ENCODE peak calls at places on chromosomes 11 and 22, in five cellular contexts. One of them, this sample, is unnamed.
A peak's percentile ranks its signal among the peaks of the same experiment; 100 is the strongest.

GRCh38 chr11:86101493-86101892 is 32.6 kb upstream of the PICALM start:
- DNase-seq in endothelial cell of umbilical vein: no peak
- DNase-seq in GM23338: no peak
- DNase-seq in breast epithelium: no peak
- DNase-seq in spleen: no peak
- DNase-seq in this sample: no peak

GRCh38 chr22:45934659-45935341 is 42.2 kb downstream of the WNT7B start:
- DNase-seq in endothelial cell of umbilical vein: no peak
- DNase-seq in GM23338: no peak
- DNase-seq in breast epithelium: peak; percentile 50
- DNase-seq in spleen: no peak
- DNase-seq in this sample: peak; percentile 37

GRCh38 chr11:6992457-6993431 is 27.4 kb downstream of the ZNF214 start:
- DNase-seq in endothelial cell of umbilical vein: peak; percentile 67
- DNase-seq in GM23338: no peak
- DNase-seq in breast epithelium: no peak
- DNase-seq in spleen: no peak
- DNase-seq in this sample: no peak

GRCh38 chr22:17239156-17239701 is 20.0 kb upstream of the ADA2 start:
- DNase-seq in endothelial cell of umbilical vein: no peak
- DNase-seq in GM23338: no peak
- DNase-seq in breast epithelium: no peak
- DNase-seq in spleen: no peak
- DNase-seq in this sample: no peak

GRCh38 chr11:108364159-108364558 is 103.2 kb downstream of the C11orf65 start:
- DNase-seq in endothelial cell of umbilical vein: no peak
- DNase-seq in GM23338: no peak
- DNase-seq in breast epithelium: no peak
- DNase-seq in spleen: no peak
- DNase-seq in this sample: no peak

GRCh38 chr11:28168718-28169117 is 60.5 kb downstream of the METTL15 start:
- DNase-seq in endothelial cell of umbilical vein: no peak
- DNase-seq in GM23338: no peak
- DNase-seq in breast epithelium: no peak
- DNase-seq in spleen: no peak
- DNase-seq in this sample: no peak

GRCh38 chr11:90753546-90753945 is 530.7 kb upstream of the CHORDC1 start:
- DNase-seq in endothelial cell of umbilical vein: no peak
- DNase-seq in GM23338: no peak
- DNase-seq in breast epithelium: no peak
- DNase-seq in spleen: no peak
- DNase-seq in this sample: no peak

GRCh38 chr11:90288207-90288821 is 65.5 kb upstream of the CHORDC1 start:
- DNase-seq in endothelial cell of umbilical vein: peak; percentile 41
- DNase-seq in GM23338: peak; percentile 57
- DNase-seq in breast epithelium: no peak
- DNase-seq in spleen: no peak
- DNase-seq in this sample: no peak

GRCh38 chr22:43101306-43101705 is 9.2 kb upstream of the BIK start:
- DNase-seq in endothelial cell of umbilical vein: peak; percentile 39
- DNase-seq in GM23338: no peak
- DNase-seq in breast epithelium: no peak
- DNase-seq in spleen: no peak
- DNase-seq in this sample: no peak

GRCh38 chr11:396511-396947 is 2.5 kb downstream of the PKP3 start:
- DNase-seq in endothelial cell of umbilical vein: peak; percentile 40
- DNase-seq in GM23338: peak; percentile 52
- DNase-seq in breast epithelium: no peak
- DNase-seq in spleen: peak; percentile 81
- DNase-seq in this sample: no peak

GRCh38 chr11:47539681-47540039 is 13.3 kb downstream of the CELF1 start:
- DNase-seq in endothelial cell of umbilical vein: no peak
- DNase-seq in GM23338: no peak
- DNase-seq in breast epithelium: no peak
- DNase-seq in spleen: no peak
- DNase-seq in this sample: peak; percentile 47

GRCh38 chr11:2776351-2777061 is 76.7 kb upstream of the KCNQ1OT1 start:
- DNase-seq in endothelial cell of umbilical vein: no peak
- DNase-seq in GM23338: no peak
- DNase-seq in breast epithelium: peak; percentile 16
- DNase-seq in spleen: peak; percentile 61
- DNase-seq in this sample: peak; percentile 24

GRCh38 chr11:74634537-74634936 is 42.2 kb downstream of the POLD3 start:
- DNase-seq in endothelial cell of umbilical vein: peak; percentile 23
- DNase-seq in GM23338: peak; percentile 4
- DNase-seq in breast epithelium: no peak
- DNase-seq in spleen: no peak
- DNase-seq in this sample: no peak

GRCh38 chr11:64409278-64409677 is 50.3 kb downstream of the RPS6KA4 start:
- DNase-seq in endothelial cell of umbilical vein: no peak
- DNase-seq in GM23338: peak; percentile 38
- DNase-seq in breast epithelium: no peak
- DNase-seq in spleen: peak; percentile 52
- DNase-seq in this sample: no peak

GRCh38 chr11:10846664-10847063 is 11.2 kb downstream of the ZBED5 start:
- DNase-seq in endothelial cell of umbilical vein: no peak
- DNase-seq in GM23338: no peak
- DNase-seq in breast epithelium: no peak
- DNase-seq in spleen: no peak
- DNase-seq in this sample: no peak

GRCh38 chr22:23904855-23905254 is 10.7 kb downstream of the MIF start:
- DNase-seq in endothelial cell of umbilical vein: no peak
- DNase-seq in GM23338: no peak
- DNase-seq in breast epithelium: no peak
- DNase-seq in spleen: no peak
- DNase-seq in this sample: no peak

GRCh38 chr22:44845796-44846720 is 93.7 kb downstream of the ARHGAP8 start:
- DNase-seq in endothelial cell of umbilical vein: no peak
- DNase-seq in GM23338: no peak
- DNase-seq in breast epithelium: no peak
- DNase-seq in spleen: no peak
- DNase-seq in this sample: no peak

GRCh38 chr11:63567044-63567840 is 4.1 kb upstream of the PLAAT2 start:
- DNase-seq in endothelial cell of umbilical vein: peak; percentile 41
- DNase-seq in GM23338: peak; percentile 49
- DNase-seq in breast epithelium: peak; percentile 67
- DNase-seq in spleen: no peak
- DNase-seq in this sample: no peak

GRCh38 chr22:31556627-31557203 is 60.4 kb downstream of the SFI1 start:
- DNase-seq in endothelial cell of umbilical vein: peak; percentile 53
- DNase-seq in GM23338: peak; percentile 60
- DNase-seq in breast epithelium: no peak
- DNase-seq in spleen: no peak
- DNase-seq in this sample: no peak

GRCh38 chr22:29550005-29550404 is 3.6 kb downstream of the THOC5 start:
- DNase-seq in endothelial cell of umbilical vein: no peak
- DNase-seq in GM23338: no peak
- DNase-seq in breast epithelium: no peak
- DNase-seq in spleen: no peak
- DNase-seq in this sample: no peak
- TF ChIP-seq POLR2AphosphoS5 in endothelial cell of umbilical vein: no peak
- TF ChIP-seq POLR2AphosphoS5 in GM23338: no peak
- TF ChIP-seq POLR2AphosphoS5 in breast epithelium: no peak
- TF ChIP-seq POLR2AphosphoS5 in spleen: no peak
- TF ChIP-seq POLR2AphosphoS5 in this sample: no peak

GRCh38 chr11:20256925-20257324 is 96.7 kb upstream of the DBX1 start:
- DNase-seq in endothelial cell of umbilical vein: no peak
- DNase-seq in GM23338: no peak
- DNase-seq in breast epithelium: no peak
- DNase-seq in spleen: no peak
- DNase-seq in this sample: no peak
- TF ChIP-seq CTCF in endothelial cell of umbilical vein: no peak
- TF ChIP-seq CTCF in GM23338: no peak
- TF ChIP-seq CTCF in breast epithelium: no peak
- TF ChIP-seq CTCF in spleen: no peak
- TF ChIP-seq CTCF in this sample: no peak

DNA sequence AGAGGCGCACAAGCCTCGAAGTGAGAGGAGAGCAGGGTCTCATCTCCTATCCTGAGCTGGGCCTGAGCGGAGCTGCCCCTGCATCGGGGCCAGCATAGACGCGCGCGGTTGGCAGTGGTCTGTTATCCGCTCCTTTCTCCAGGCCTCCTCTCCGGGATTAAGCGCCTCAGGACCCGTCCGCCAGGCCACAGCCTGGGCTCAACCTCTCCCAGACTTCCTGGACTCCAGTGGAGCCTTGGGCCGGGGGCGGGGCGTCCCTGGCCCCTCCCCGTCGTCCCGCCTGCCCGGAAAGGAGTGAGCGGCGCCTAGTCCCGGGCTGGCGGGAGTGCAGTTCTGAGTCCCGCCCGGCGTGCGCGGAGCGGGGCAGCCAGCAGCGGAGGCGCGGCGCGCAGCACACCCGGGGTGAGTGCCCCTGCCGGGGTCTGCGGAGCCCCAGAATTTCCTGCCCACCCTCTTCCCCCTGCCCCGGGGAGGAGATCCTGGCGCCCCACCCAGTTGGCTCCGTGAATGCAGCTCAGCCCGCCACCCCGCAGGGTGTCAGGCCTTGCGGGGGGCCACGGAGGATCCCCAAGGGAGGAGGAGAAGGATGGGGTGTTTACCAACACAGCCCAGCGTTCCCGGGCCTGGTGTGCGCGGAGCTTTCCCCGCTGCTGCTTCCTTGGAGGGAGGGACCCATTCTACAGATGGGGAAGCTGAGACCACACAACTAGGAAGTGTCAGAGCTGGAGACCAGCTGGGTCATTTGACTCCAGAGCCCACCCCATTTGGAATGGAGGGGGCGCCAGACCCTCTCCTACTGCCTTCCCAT is at the start of gene TCIRG1:
- DNase-seq in endothelial cell of umbilical vein: peak; percentile 88
- DNase-seq in GM23338: peak; percentile 83
- DNase-seq in breast epithelium: peak; percentile 80
- DNase-seq in spleen: peak; percentile 94
- DNase-seq in this sample: peak; percentile 92
- TF ChIP-seq POLR2AphosphoS5 in endothelial cell of umbilical vein: peak; percentile 92
- TF ChIP-seq POLR2AphosphoS5 in GM23338: peak; percentile 62
- TF ChIP-seq POLR2AphosphoS5 in breast epithelium: peak; percentile 42
- TF ChIP-seq POLR2AphosphoS5 in spleen: peak; percentile 96
- TF ChIP-seq POLR2AphosphoS5 in this sample: peak; percentile 93

GRCh38 chr11:22133785-22134184 is 59.1 kb upstream of the ANO5 start:
- DNase-seq in endothelial cell of umbilical vein: no peak
- DNase-seq in GM23338: no peak
- DNase-seq in breast epithelium: no peak
- DNase-seq in spleen: no peak
- DNase-seq in this sample: no peak

GRCh38 chr11:22130462-22131053 is 62.3 kb upstream of the ANO5 start:
- DNase-seq in endothelial cell of umbilical vein: no peak
- DNase-seq in GM23338: peak; percentile 64
- DNase-seq in breast epithelium: no peak
- DNase-seq in spleen: no peak
- DNase-seq in this sample: no peak
- TF ChIP-seq CTCF in endothelial cell of umbilical vein: no peak
- TF ChIP-seq CTCF in GM23338: peak; percentile 73
- TF ChIP-seq CTCF in breast epithelium: peak; percentile 20
- TF ChIP-seq CTCF in spleen: no peak
- TF ChIP-seq CTCF in this sample: peak; percentile 29

GRCh38 chr11:12269104-12269441 is 108.3 kb upstream of the PARVA start:
- DNase-seq in endothelial cell of umbilical vein: peak; percentile 55
- DNase-seq in GM23338: no peak
- DNase-seq in breast epithelium: peak; percentile 72
- DNase-seq in spleen: no peak
- DNase-seq in this sample: peak; percentile 57
- TF ChIP-seq POLR2AphosphoS5 in endothelial cell of umbilical vein: peak; percentile 36
- TF ChIP-seq POLR2AphosphoS5 in GM23338: no peak
- TF ChIP-seq POLR2AphosphoS5 in breast epithelium: no peak
- TF ChIP-seq POLR2AphosphoS5 in spleen: no peak
- TF ChIP-seq POLR2AphosphoS5 in this sample: peak; percentile 30

DNA sequence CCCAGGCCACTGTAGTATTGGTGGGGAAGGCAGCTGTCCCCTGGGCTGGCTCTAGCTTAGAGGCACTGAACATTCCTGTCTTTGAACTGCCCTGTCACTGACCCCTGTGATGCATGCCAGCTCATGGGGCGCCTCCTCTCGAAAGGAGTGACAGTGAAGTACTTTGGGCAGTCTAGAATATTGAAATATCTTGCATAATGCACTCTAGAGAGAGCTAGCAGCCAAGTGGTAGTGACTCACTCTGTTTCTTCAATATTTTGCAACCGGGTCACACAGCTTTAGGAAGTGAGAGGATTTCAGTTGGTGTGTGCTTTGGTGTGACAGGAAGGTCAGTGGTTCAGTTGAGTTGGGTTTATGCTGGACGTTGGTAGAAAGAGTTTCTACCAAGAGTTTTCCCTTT is 35.5 kb upstream of the ST14 start:
- DNase-seq in endothelial cell of umbilical vein: peak; percentile 72
- DNase-seq in GM23338: no peak
- DNase-seq in breast epithelium: peak; percentile 68
- DNase-seq in spleen: peak; percentile 90
- DNase-seq in this sample: peak; percentile 44
- TF ChIP-seq CTCF in endothelial cell of umbilical vein: no peak
- TF ChIP-seq CTCF in GM23338: no peak
- TF ChIP-seq CTCF in breast epithelium: no peak
- TF ChIP-seq CTCF in spleen: no peak
- TF ChIP-seq CTCF in this sample: no peak

GRCh38 chr22:48507171-48507570 is 1320.5 kb downstream of the BRD1 start:
- DNase-seq in endothelial cell of umbilical vein: no peak
- DNase-seq in GM23338: no peak
- DNase-seq in breast epithelium: no peak
- DNase-seq in spleen: no peak
- DNase-seq in this sample: no peak

GRCh38 chr22:48504519-48505140 is 1323.0 kb downstream of the BRD1 start:
- DNase-seq in endothelial cell of umbilical vein: no peak
- DNase-seq in GM23338: no peak
- DNase-seq in breast epithelium: no peak
- DNase-seq in spleen: peak; percentile 33
- DNase-seq in this sample: no peak

GRCh38 chr22:48506506-48507145 is 1321.0 kb downstream of the BRD1 start:
- DNase-seq in endothelial cell of umbilical vein: no peak
- DNase-seq in GM23338: no peak
- DNase-seq in breast epithelium: no peak
- DNase-seq in spleen: no peak
- DNase-seq in this sample: no peak

GRCh38 chr22:48507595-48508350 is 1319.9 kb downstream of the BRD1 start:
- DNase-seq in endothelial cell of umbilical vein: no peak
- DNase-seq in GM23338: no peak
- DNase-seq in breast epithelium: no peak
- DNase-seq in spleen: no peak
- DNase-seq in this sample: no peak

GRCh38 chr22:48505891-48506290 is 1321.8 kb downstream of the BRD1 start:
- DNase-seq in endothelial cell of umbilical vein: no peak
- DNase-seq in GM23338: no peak
- DNase-seq in breast epithelium: no peak
- DNase-seq in spleen: no peak
- DNase-seq in this sample: no peak
- TF ChIP-seq POLR2AphosphoS5 in endothelial cell of umbilical vein: no peak
- TF ChIP-seq POLR2AphosphoS5 in GM23338: no peak
- TF ChIP-seq POLR2AphosphoS5 in breast epithelium: no peak
- TF ChIP-seq POLR2AphosphoS5 in spleen: no peak
- TF ChIP-seq POLR2AphosphoS5 in this sample: no peak

This sample was measured in stomach.